ENCODE peak calls at places on chromosomes 11 and 22, in five cellular contexts. R, K, T, Y and P are unnamed samples.

GRCh38 chr11:108131993-108132392 is 10.6 kb downstream of the ACAT1 start:
- DNase-seq in R (no peak), K (peak; percentile 18), T (no peak), Y (peak; percentile 66), P (no peak)

GRCh38 chr11:88174627-88175003 is 628 bp downstream of the RAB38 start:
- DNase-seq in R (peak; percentile 79), K (peak; percentile 88), T (peak; percentile 87), Y (peak; percentile 93), P (no peak)

GRCh38 chr11:117535870-117536411 is 208.3 kb downstream of the CEP164 start:
- DNase-seq in R (peak; percentile 85), K (no peak), T (no peak), Y (no peak), P (no peak)

GRCh38 chr22:33474587-33474986 is 416.4 kb upstream of the SYN3 start:
- DNase-seq in R (no peak), K (no peak), T (no peak), Y (no peak), P (no peak)

GRCh38 chr22:49969751-49970527 is 9.4 kb downstream of the PIM3 start:
- DNase-seq in R (no peak), K (no peak), T (peak; percentile 85), Y (no peak), P (no peak)

GRCh38 chr22:26617251-26618199 is at the start of gene CRYBB1:
- DNase-seq in R (no peak), K (peak; percentile 9), T (peak; percentile 77), Y (peak; percentile 7), P (no peak)

GRCh38 chr11:62166371-62166770 is 23.6 kb upstream of the SCGB1D1 start:
- DNase-seq in R (no peak), K (no peak), T (no peak), Y (no peak), P (no peak)

GRCh38 chr11:66076561-66076960 is 6.5 kb downstream of the PACS1 start:
- DNase-seq in R (no peak), K (no peak), T (no peak), Y (no peak), P (no peak)

GRCh38 chr11:127815316-127815715 is 772.0 kb downstream of the ETS1 start:
- DNase-seq in R (no peak), K (no peak), T (no peak), Y (no peak), P (no peak)